ENCODE peak calls at places on chromosomes 16 and 17, in seven cellular contexts. T, M, A, I, J, Q and R are unnamed samples.

GRCh38 chr17:38361700-38362465 is 10.2 kb downstream of the SOCS7 start:
- DNase-seq in J (no peak), I (no peak), M (no peak), A (no peak), Q (no peak), T (no peak), R (no peak)

GRCh38 chr16:23132921-23133532 is 16.2 kb downstream of the USP31 start:
- DNase-seq in M (no peak), T (no peak), I (no peak), Q (no peak), A (no peak), J (no peak), R (no peak)

GRCh38 chr17:42246515-42246914 is 29.7 kb downstream of the STAT5B start:
- DNase-seq in J (no peak), Q (no peak), M (no peak), T (no peak), A (no peak), I (no peak), R (no peak)

GRCh38 chr16:46775214-46775613 is 27.1 kb upstream of the MYLK3 start:
- DNase-seq in J (no peak), A (no peak), M (no peak), Q (no peak), I (no peak), T (no peak), R (no peak)

GRCh38 chr17:731943-732787 is at the start of gene TLCD3A:
- DNase-seq in Q (no peak), T (no peak), A (no peak), M (peak; percentile 27), J (no peak), I (peak; percentile 48), R (no peak)

GRCh38 chr16:67708368-67708771 is 10.7 kb downstream of the GFOD2 start:
- DNase-seq in J (no peak), T (no peak), A (no peak), M (no peak), I (no peak), Q (peak; percentile 21), R (peak; percentile 45)

GRCh38 chr17:50426814-50427787 is 1.1 kb downstream of the ACSF2 start:
- DNase-seq in A (no peak), M (peak; percentile 20), J (peak; percentile 71), T (no peak), I (peak; percentile 25), Q (no peak), R (no peak)

GRCh38 chr17:81869221-81870154 is 1.6 kb downstream of the ARHGDIA start:
- DNase-seq in I (peak; percentile 56), M (no peak), Q (no peak), J (peak; percentile 36), T (no peak), A (no peak), R (no peak)

GRCh38 chr16:86643661-86644060 is 65.3 kb downstream of the FOXL1 start:
- DNase-seq in Q (no peak), T (no peak), I (no peak), M (no peak), J (no peak), A (no peak), R (no peak)

GRCh38 chr17:16464641-16465312 is 27.2 kb downstream of the LRRC75A start:
- DNase-seq in Q (no peak), I (no peak), M (no peak), J (no peak), T (no peak), A (no peak), R (no peak)

GRCh38 chr16:27377666-27378485 is 24.1 kb upstream of the IL21R start:
- DNase-seq in T (no peak), A (no peak), M (no peak), Q (no peak), I (no peak), J (no peak), R (no peak)

GRCh38 chr17:43988301-43988700 is 16.1 kb upstream of the NAGS start:
- DNase-seq in Q (no peak), M (no peak), T (no peak), I (no peak), J (no peak), A (no peak), R (no peak)

GRCh38 chr16:60246055-60246454 is 1511.9 kb upstream of the GOT2 start:
- DNase-seq in T (no peak), A (no peak), I (no peak), Q (no peak), M (no peak), J (no peak), R (no peak)

GRCh38 chr17:59287452-59287851 is 44.0 kb upstream of the YPEL2 start:
- DNase-seq in I (no peak), Q (no peak), T (no peak), M (no peak), J (peak; percentile 68), A (peak; percentile 14), R (no peak)

GRCh38 chr17:32445497-32445896 is 1.2 kb downstream of the PSMD11 start:
- DNase-seq in A (no peak), I (no peak), J (no peak), Q (no peak), T (no peak), M (no peak), R (no peak)

GRCh38 chr16:14302031-14302398 is 230.9 kb downstream of the MRTFB start:
- DNase-seq in J (no peak), I (no peak), A (no peak), Q (peak; percentile 69), T (no peak), M (peak; percentile 65), R (no peak)

GRCh38 chr16:1099224-1100083 is 3.4 kb upstream of the C1QTNF8 start:
- DNase-seq in Q (no peak), A (no peak), I (no peak), J (no peak), M (no peak), T (no peak), R (no peak)